ENCODE peak calls at places on chromosomes 11 and 22, in five cellular contexts. L is body of pancreas, Q is kidney epithelial cell, B is RWPE1, K is epithelial cell of proximal tubule. S is an unnamed sample.

GRCh38 chr11:69074786-69075185 is 26.1 kb downstream of the TPCN2 start:
- DNase-seq in L (no peak), Q (no peak), B (no peak), K (no peak), S (no peak)

GRCh38 chr11:78268516-78269410 is 80.0 kb downstream of the USP35 start:
- DNase-seq in L (no peak), Q (no peak), B (no peak), K (no peak), S (no peak)

GRCh38 chr11:6988506-6988905 is 31.6 kb downstream of the ZNF214 start:
- DNase-seq in L (no peak), Q (no peak), B (no peak), K (no peak), S (no peak)

GRCh38 chr11:26227883-26228502 is 103.9 kb upstream of the ANO3 start:
- DNase-seq in L (no peak), Q (no peak), B (no peak), K (no peak), S (no peak)

GRCh38 chr11:108536783-108537182 is 38.6 kb upstream of the POGLUT3 start:
- DNase-seq in L (no peak), Q (no peak), B (peak; percentile 44), K (no peak), S (no peak)

GRCh38 chr11:69444381-69445130 is 36.9 kb upstream of the LINC01488 start:
- DNase-seq in L (peak; percentile 52), Q (peak; percentile 70), B (peak; percentile 79), K (peak; percentile 69), S (peak; percentile 91)

GRCh38 chr22:24053481-24054226 is 42.5 kb downstream of the CABIN1 start:
- DNase-seq in L (no peak), Q (no peak), B (no peak), K (no peak), S (peak; percentile 24)

GRCh38 chr22:23256986-23257888 is 76.9 kb downstream of the BCR start:
- DNase-seq in L (peak; percentile 19), Q (no peak), B (peak; percentile 31), K (no peak), S (peak; percentile 51)

GRCh38 chr11:118791961-118792578 is 1.1 kb upstream of the DDX6 start:
- DNase-seq in L (peak; percentile 41), Q (no peak), B (peak; percentile 16), K (no peak), S (no peak)

GRCh38 chr11:65041206-65042035 is at the start of gene SAC3D1:
- DNase-seq in L (peak; percentile 75), Q (peak; percentile 4), B (no peak), K (no peak), S (peak; percentile 58)

GRCh38 chr11:50182486-50182885 is 149.8 kb downstream of the OR4C45 start:
- DNase-seq in L (no peak), Q (no peak), B (no peak), K (no peak), S (no peak)

GRCh38 chr22:22700631-22701030 is 56.2 kb downstream of the GGTLC2 start:
- DNase-seq in L (no peak), Q (no peak), B (no peak), K (no peak), S (no peak)

GRCh38 chr22:38984224-38984623 is 2.1 kb downstream of the APOBEC3B start:
- DNase-seq in L (no peak), Q (no peak), B (no peak), K (no peak), S (no peak)

GRCh38 chr22:40578171-40578570 is 58.3 kb downstream of the MRTFA start:
- DNase-seq in L (no peak), Q (no peak), B (no peak), K (no peak), S (no peak)

DNA sequence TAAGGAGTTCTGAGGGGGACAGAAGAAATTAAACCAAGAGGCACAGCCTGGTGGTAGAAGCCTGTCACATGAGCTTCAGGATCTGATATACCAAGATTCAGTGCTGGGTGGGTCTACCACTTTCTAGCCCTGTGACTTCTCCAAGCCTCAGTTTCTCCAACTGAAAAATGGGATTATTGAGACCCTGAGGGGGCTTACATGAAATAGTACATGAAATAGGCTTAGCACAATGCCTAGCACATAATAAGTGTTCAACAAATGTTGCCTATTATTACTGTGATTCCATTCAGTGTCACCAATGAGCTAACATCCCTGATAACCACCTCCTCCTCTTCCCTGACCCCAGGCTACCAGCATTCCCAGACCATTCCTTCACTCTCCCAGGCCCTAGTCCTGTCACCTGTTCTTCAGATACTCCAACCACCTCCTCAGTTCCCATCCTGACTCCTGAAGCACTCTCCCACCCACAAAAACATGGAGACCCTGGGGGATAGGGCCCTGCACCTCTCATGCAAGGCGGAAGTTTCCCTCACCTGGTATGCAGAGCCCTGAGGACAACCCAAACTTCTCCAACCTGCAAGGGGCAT is 1.8 kb downstream of the TNKS1BP1 start:
- DNase-seq in L (no peak), Q (no peak), B (peak; percentile 28), K (no peak), S (no peak)
- TF ChIP-seq CTCF in L (no peak), Q (peak; percentile 3), B (no peak), K (no peak), S (no peak)

DNA sequence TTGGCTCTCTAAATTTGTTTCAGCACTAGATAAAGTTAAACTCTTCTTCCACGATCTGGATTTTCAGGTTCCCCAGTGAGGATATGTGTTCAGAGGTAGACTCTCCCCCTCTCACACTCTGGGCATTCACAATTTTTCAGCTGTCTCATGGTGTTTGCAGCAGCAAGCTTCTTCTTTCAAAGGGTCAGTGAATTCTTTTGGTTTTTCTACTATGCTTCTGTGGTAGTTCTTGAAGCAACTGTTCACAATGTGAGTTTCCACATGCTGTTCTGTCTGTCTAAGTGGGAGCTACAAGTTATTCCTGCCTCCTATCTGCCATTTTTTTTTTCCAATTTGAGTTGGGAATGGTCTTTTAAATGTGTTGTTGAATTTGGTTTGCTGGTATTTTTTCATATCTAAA is 25.4 kb downstream of the CNTF start:
- DNase-seq in L (no peak), Q (no peak), B (no peak), K (no peak), S (no peak)
- TF ChIP-seq CTCF in L (no peak), Q (no peak), B (no peak), K (no peak), S (no peak)

DNA sequence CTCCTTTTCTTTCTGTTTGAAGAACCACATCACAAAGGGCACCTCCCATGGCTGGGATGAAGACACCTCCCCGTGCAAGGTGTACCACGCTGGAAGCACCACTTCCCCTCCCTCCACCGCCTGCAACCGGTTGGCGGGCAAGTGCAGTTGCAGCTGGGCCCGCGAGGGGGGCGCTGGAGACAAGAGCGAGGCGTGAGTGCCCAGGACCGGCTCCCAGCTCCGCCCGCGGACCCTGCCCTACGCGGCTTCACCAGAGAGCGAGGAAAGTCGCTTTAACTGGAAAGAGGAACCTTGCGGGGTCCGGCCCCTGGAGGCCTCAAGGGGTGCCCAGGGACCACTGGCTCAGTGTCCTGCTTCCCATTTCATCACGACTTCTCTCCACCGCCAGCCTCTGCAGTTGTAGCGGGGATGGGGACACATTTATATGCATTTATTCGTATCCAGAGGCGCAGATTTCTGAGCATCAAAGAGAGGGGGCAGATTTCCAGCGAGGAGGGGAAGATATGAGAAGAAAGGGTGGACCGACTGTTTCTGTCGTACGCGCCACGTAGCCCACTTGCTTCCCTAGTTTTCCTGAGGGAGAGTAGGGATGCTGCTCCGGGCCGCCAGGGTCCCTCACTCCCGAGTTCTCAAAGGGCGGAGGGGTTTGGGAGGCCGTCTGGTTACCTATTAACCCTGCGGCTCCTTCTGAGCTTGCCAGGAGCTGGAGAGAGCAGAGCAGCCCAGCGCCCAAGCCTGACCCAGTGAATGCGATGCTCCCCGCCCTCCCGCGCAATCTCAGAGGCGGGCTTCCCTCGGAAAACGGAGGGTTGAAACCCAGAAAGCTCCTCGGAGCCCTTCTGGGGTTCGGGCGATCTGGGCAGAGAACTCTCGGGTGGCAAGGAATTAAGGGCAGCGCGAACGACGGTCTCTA is 3.5 kb downstream of the ESAM start:
- DNase-seq in L (peak; percentile 83), Q (no peak), B (peak; percentile 56), K (no peak), S (peak; percentile 41)
- TF ChIP-seq CTCF in L (peak; percentile 65), Q (peak; percentile 76), B (peak; percentile 81), K (peak; percentile 68), S (peak; percentile 34)

DNA sequence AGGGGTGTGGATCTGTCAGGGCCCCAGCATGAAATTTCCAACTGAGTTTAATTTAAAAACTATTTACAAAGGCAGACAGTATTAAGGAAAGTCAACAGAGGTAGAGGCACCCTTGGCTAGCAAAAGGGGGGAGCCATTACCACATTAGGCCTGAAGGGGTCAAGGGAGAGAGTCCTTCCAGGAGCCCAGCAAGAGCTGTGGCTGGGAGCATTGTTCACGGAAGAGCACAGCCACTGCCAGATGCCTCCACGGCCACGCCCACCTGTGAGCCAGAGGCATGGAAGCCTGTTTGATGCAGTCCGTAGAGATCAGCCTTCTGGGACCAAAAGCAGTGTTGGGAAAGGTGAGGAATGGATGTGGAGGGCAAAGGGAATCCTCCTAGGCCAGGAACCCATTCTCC is 102.6 kb downstream of the GALNT18 start:
- DNase-seq in L (no peak), Q (no peak), B (no peak), K (no peak), S (peak; percentile 11)
- TF ChIP-seq CTCF in L (no peak), Q (no peak), B (no peak), K (no peak), S (no peak)

DNA sequence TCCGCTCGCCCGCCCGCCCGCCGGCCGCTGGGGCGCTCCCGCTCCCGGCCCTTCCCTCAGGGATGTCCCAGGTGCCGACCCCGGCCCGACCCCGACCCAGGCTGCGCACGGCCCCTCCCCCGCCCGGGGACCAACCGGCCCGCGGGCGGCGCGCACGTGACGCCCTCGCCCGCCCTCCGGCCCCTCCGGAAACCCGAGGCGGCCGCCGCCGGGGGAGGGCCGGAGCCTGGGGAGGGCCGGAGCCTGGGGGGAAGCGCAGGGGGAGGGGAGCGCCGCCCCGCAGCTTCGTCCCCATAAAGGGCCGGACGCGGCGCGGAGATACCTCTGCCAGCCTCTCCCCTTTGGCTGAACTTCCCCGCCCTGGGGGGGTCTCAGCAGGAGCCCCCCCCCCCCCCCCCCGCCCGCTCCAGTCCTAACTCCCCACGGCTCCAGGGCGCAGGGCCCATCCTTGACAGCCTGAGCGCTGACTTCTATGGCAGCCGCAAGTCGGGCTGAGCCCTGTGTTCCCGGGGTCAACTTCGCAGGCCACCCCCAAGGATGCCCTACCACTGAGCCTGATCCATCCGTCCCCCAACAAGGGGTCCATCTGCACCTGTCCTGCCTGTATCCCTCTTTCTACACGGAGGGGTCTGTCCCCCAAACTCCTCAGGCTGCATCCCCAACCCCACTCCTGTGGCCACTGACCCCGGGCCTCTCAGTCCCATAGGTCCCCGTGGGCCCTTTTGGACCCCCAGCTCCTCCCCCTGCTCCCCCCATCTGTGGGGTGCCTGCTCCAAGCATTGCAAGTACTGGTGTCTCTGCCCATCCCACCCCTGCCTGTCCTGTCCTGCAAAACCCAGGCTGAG is at the start of gene MAPK12:
- DNase-seq in L (no peak), Q (no peak), B (no peak), K (no peak), S (no peak)
- TF ChIP-seq CTCF in L (no peak), Q (no peak), B (no peak), K (no peak), S (no peak)

GRCh38 chr11:17538731-17539130 is 5.5 kb downstream of the USH1C start:
- DNase-seq in L (no peak), Q (no peak), B (no peak), K (no peak), S (no peak)
- TF ChIP-seq CTCF in L (no peak), Q (no peak), B (no peak), K (no peak), S (no peak)